ENCODE peak calls at places on chromosome 5, in ten cellular contexts. X, D, T, S, U, O, I, P, G and K are unnamed samples.

GRCh38 chr5:108345541-108346171 is 36.2 kb downstream of the FBXL17 start:
- DNase-seq in X (no peak), D (peak; percentile 57), T (peak; percentile 13), S (no peak), U (no peak), O (no peak), I (no peak), P (no peak), G (no peak), K (peak; percentile 1)

GRCh38 chr5:55073211-55073610 is 29.2 kb upstream of the GZMA start:
- DNase-seq in X (no peak), D (no peak), T (no peak), S (no peak), U (no peak), O (no peak), I (no peak), P (no peak), G (no peak), K (no peak)

GRCh38 chr5:56838409-56839039 is 23.2 kb downstream of the MAP3K1 start:
- DNase-seq in X (no peak), D (peak; percentile 60), T (no peak), S (no peak), U (no peak), O (no peak), I (no peak), P (no peak), G (no peak), K (no peak)

GRCh38 chr5:150045512-150045911 is 40.8 kb downstream of the CSF1R start:
- DNase-seq in X (no peak), D (no peak), T (no peak), S (no peak), U (no peak), O (no peak), I (no peak), P (no peak), G (no peak), K (no peak)

GRCh38 chr5:153883829-153884228 is 154.9 kb downstream of the FAM114A2 start:
- DNase-seq in X (no peak), D (no peak), T (no peak), S (no peak), U (no peak), O (no peak), I (no peak), P (no peak), G (no peak), K (no peak)

GRCh38 chr5:39986614-39987013 is 561.8 kb upstream of the DAB2 start:
- DNase-seq in X (no peak), D (no peak), T (no peak), S (no peak), U (no peak), O (no peak), I (no peak), P (no peak), G (no peak), K (no peak)

GRCh38 chr5:17132444-17133083 is 84.9 kb upstream of the BASP1 start:
- DNase-seq in X (no peak), D (peak; percentile 37), T (no peak), S (peak; percentile 8), U (no peak), O (no peak), I (no peak), P (no peak), G (no peak), K (peak; percentile 30)

GRCh38 chr5:168585119-168585912 is 6.1 kb upstream of the PANK3 start:
- DNase-seq in X (no peak), D (no peak), T (no peak), S (no peak), U (no peak), O (no peak), I (no peak), P (no peak), G (no peak), K (no peak)

GRCh38 chr5:136285501-136285900 is 79.8 kb downstream of the TRPC7 start:
- DNase-seq in X (no peak), D (no peak), T (no peak), S (no peak), U (no peak), O (no peak), I (no peak), P (no peak), G (no peak), K (no peak)

GRCh38 chr5:31983851-31984250 is 190.3 kb downstream of the GOLPH3 start:
- DNase-seq in X (no peak), D (no peak), T (no peak), S (no peak), U (no peak), O (no peak), I (no peak), P (no peak), G (no peak), K (no peak)

GRCh38 chr5:151082274-151082902 is 1.6 kb upstream of the TNIP1 start:
- DNase-seq in X (no peak), D (peak; percentile 65), T (no peak), S (no peak), U (no peak), O (no peak), I (peak; percentile 59), P (no peak), G (no peak), K (no peak)

GRCh38 chr5:114249838-114250237 is 112.0 kb upstream of the KCNN2 start:
- DNase-seq in X (no peak), D (no peak), T (no peak), S (no peak), U (no peak), O (no peak), I (no peak), P (no peak), G (no peak), K (no peak)

GRCh38 chr5:56457887-56458451 is 224.8 kb upstream of the ANKRD55 start:
- DNase-seq in X (no peak), D (no peak), T (no peak), S (no peak), U (peak; percentile 73), O (peak; percentile 57), I (no peak), P (no peak), G (no peak), K (no peak)

GRCh38 chr5:56176155-56176798 is 56.9 kb downstream of the ANKRD55 start:
- DNase-seq in X (no peak), D (no peak), T (no peak), S (no peak), U (peak; percentile 39), O (no peak), I (no peak), P (no peak), G (peak; percentile 62), K (no peak)

GRCh38 chr5:134435525-134435924 is 23.8 kb upstream of the CDKN2AIPNL start:
- DNase-seq in X (no peak), D (peak; percentile 29), T (peak; percentile 45), S (no peak), U (no peak), O (no peak), I (peak; percentile 20), P (no peak), G (no peak), K (peak; percentile 35)

GRCh38 chr5:134438268-134438622 is 26.6 kb upstream of the CDKN2AIPNL start:
- DNase-seq in X (no peak), D (no peak), T (no peak), S (no peak), U (no peak), O (no peak), I (peak; percentile 28), P (no peak), G (no peak), K (no peak)

GRCh38 chr5:134437340-134438267 is 25.9 kb upstream of the CDKN2AIPNL start:
- DNase-seq in X (no peak), D (no peak), T (no peak), S (no peak), U (no peak), O (no peak), I (peak; percentile 59), P (no peak), G (no peak), K (no peak)

GRCh38 chr5:134438641-134439621 is 27.2 kb upstream of the CDKN2AIPNL start:
- DNase-seq in X (peak; percentile 83), D (peak; percentile 47), T (no peak), S (no peak), U (peak; percentile 86), O (peak; percentile 78), I (peak; percentile 66), P (peak; percentile 84), G (peak; percentile 94), K (peak; percentile 51)

GRCh38 chr5:134436523-134437339 is 25.1 kb upstream of the CDKN2AIPNL start:
- DNase-seq in X (peak; percentile 82), D (peak; percentile 75), T (no peak), S (peak; percentile 47), U (peak; percentile 51), O (peak; percentile 24), I (peak; percentile 90), P (no peak), G (peak; percentile 72), K (peak; percentile 70)
- TF ChIP-seq POLR2A in X (no peak), D (no peak), T (no peak), S (no peak), U (no peak), O (no peak), I (no peak), P (no peak), G (no peak), K (no peak)

DNA sequence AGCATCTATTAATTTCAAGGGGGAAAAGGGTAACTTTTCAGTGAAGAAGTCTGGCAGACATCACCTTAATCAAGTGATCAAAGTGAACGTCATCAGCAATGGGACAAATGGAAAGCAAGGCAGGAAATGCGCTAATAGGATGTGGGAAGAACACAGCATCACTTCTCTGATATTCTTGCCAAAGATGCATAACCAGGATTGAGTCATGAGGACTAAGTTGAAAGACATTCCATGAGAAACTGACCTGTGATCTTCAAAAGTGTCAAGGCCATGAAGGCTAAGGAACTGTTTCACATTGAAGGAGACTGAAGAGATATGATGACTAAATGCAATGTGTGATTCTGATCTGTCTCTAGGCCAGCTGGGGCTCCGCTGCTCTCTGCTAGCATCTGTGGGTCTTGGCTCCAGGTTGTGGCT is 92.9 kb downstream of the NDFIP1 start:
- DNase-seq in X (no peak), D (peak; percentile 16), T (peak; percentile 24), S (no peak), U (no peak), O (no peak), I (no peak), P (no peak), G (no peak), K (peak; percentile 54)
- TF ChIP-seq POLR2A in X (no peak), D (no peak), T (no peak), S (no peak), U (no peak), O (no peak), I (no peak), P (no peak), G (no peak), K (no peak)

GRCh38 chr5:85717203-85717563 is 900.6 kb upstream of the COX7C start:
- DNase-seq in X (no peak), D (no peak), T (no peak), S (no peak), U (no peak), O (no peak), I (no peak), P (no peak), G (no peak), K (no peak)

GRCh38 chr5:85716344-85717202 is 901.2 kb upstream of the COX7C start:
- DNase-seq in X (no peak), D (no peak), T (no peak), S (no peak), U (no peak), O (no peak), I (no peak), P (no peak), G (no peak), K (no peak)
- TF ChIP-seq POLR2A in X (no peak), D (no peak), T (no peak), S (no peak), U (no peak), O (no peak), I (no peak), P (no peak), G (no peak), K (no peak)

GRCh38 chr5:174459832-174460448 is 264.4 kb upstream of the MSX2 start:
- DNase-seq in X (no peak), D (no peak), T (no peak), S (no peak), U (no peak), O (no peak), I (no peak), P (no peak), G (no peak), K (no peak)
- TF ChIP-seq POLR2A in X (no peak), D (no peak), T (no peak), S (no peak), U (no peak), O (no peak), I (no peak), P (no peak), G (no peak), K (no peak)